ENCODE peak calls at places on chromosome 15, in eight cellular contexts. O, T, F, W, N, U, B and D are unnamed samples.

GRCh38 chr15:71137138-71137518 is 21.9 kb downstream of the THSD4 start:
- DNase-seq in T (no peak), W (no peak), O (no peak), U (no peak), F (no peak), N (no peak), B (no peak), D (peak)

GRCh38 chr15:83396071-83396470 is 51.1 kb upstream of the SH3GL3 start:
- DNase-seq in U (no peak), T (no peak), B (no peak), F (peak), N (no peak), W (no peak), O (no peak), D (no peak)

GRCh38 chr15:63923993-63924950 is 90.5 kb upstream of the HERC1 start:
- DNase-seq in W (no peak), F (no peak), N (no peak), T (no peak), O (no peak), U (no peak), B (no peak), D (no peak)

GRCh38 chr15:68224546-68225250 is 4.8 kb downstream of the CLN6 start:
- DNase-seq in U (no peak), W (no peak), N (no peak), T (no peak), B (no peak), O (no peak), F (no peak), D (peak)

GRCh38 chr15:37101634-37102314 is 1.4 kb upstream of the MEIS2 start:
- DNase-seq in B (peak), F (peak), O (peak), W (peak), T (no peak), N (peak), U (peak), D (no peak)

GRCh38 chr15:81188354-81188753 is 8.3 kb upstream of the IL16 start:
- DNase-seq in W (no peak), U (no peak), T (no peak), F (no peak), B (no peak), N (no peak), O (no peak), D (no peak)

GRCh38 chr15:34336333-34336732 is 1.2 kb downstream of the SLC12A6 start:
- DNase-seq in T (no peak), F (no peak), B (no peak), W (no peak), U (no peak), O (no peak), N (no peak), D (no peak)

GRCh38 chr15:31366169-31366734 is 39.6 kb downstream of the KLF13 start:
- DNase-seq in O (no peak), B (no peak), U (no peak), F (peak), N (peak), W (no peak), T (peak), D (no peak)

GRCh38 chr15:68578175-68578959 is 426 bp upstream of the CORO2B start:
- DNase-seq in O (peak), U (peak), N (peak), W (no peak), B (no peak), F (peak), T (peak), D (no peak)

GRCh38 chr15:78625621-78626280 is 5.0 kb upstream of the CHRNA3 start:
- DNase-seq in U (no peak), T (no peak), F (no peak), W (no peak), B (no peak), N (no peak), O (no peak), D (no peak)

GRCh38 chr15:89326316-89326715 is 8.3 kb downstream of the POLG start:
- DNase-seq in U (no peak), N (no peak), B (no peak), T (no peak), F (no peak), O (no peak), W (no peak), D (no peak)

GRCh38 chr15:77461486-77461885 is 40.8 kb downstream of the HMG20A start:
- DNase-seq in W (no peak), O (peak), N (no peak), F (no peak), T (no peak), B (no peak), U (no peak), D (no peak)

GRCh38 chr15:61049003-61049402 is 180.1 kb downstream of the RORA start:
- DNase-seq in N (no peak), W (no peak), F (no peak), B (no peak), U (no peak), T (no peak), O (no peak), D (no peak)

GRCh38 chr15:55197362-55197705 is 593 bp upstream of the RSL24D1 start:
- DNase-seq in U (no peak), F (no peak), N (no peak), W (no peak), B (no peak), T (no peak), O (no peak), D (no peak)
- TF ChIP-seq CTCF in U (no peak), F (no peak), N (no peak), W (no peak), B (no peak), T (no peak), O (no peak), D (no peak)

DNA sequence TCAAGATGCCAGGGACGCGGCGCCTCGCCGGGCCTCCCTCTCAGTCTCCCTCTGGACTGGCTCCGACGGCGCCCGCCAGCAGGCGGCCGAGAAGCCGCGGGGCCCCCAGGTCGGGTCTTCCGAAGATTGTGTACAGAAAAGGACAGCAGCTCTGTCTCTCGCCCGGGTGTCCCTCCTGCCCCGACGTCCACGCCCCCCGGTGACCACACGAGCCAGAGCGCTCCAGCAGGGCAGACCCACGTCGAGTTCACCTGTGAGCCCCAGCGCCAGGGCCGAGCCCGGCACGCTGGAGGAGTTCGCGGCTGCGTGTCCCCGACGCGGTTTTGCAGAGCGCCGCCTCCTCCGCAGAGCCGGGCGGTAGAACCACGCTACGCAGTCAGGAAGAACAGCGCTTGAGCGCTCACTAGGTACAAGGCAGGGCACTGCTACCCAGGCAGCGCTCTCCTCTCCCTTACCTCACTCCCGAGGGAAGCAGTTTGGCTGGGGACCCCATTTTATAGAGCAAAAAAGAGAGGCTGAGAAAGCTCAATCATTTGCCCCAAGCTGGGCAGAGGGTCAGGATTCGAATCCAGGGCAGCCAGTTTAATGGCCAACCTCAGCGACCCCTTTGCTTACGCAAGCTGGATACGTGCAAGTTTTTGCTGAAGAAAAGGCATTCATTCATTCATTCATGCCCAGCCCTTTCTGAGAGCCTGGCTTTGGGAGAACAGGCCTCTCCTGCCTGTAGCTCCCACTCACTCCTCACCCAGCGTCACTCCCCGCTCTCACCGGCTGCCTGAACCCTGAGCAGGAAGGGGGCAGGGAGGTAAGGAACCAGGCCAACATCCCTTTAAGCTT is 3.0 kb upstream of the TLE3 start:
- DNase-seq in U (peak), T (peak), O (peak), F (peak), B (peak), N (peak), W (peak), D (no peak)
- TF ChIP-seq CTCF in U (peak), T (peak), O (peak), F (peak), B (peak), N (no peak), W (peak), D (peak)

GRCh38 chr15:46502668-46503067 is 867.8 kb downstream of the SQOR start:
- DNase-seq in T (no peak), B (no peak), W (no peak), U (no peak), F (no peak), O (no peak), N (no peak), D (no peak)
- TF ChIP-seq CTCF in T (no peak), B (no peak), W (no peak), U (no peak), F (peak), O (peak), N (peak), D (no peak)

GRCh38 chr15:66386204-66387123 is at the start of gene MAP2K1:
- DNase-seq in U (peak), W (peak), B (peak), O (peak), F (peak), T (peak), N (peak), D (peak)
- TF ChIP-seq CTCF in U (peak), W (peak), B (peak), O (peak), F (peak), T (peak), N (peak), D (peak)

DNA sequence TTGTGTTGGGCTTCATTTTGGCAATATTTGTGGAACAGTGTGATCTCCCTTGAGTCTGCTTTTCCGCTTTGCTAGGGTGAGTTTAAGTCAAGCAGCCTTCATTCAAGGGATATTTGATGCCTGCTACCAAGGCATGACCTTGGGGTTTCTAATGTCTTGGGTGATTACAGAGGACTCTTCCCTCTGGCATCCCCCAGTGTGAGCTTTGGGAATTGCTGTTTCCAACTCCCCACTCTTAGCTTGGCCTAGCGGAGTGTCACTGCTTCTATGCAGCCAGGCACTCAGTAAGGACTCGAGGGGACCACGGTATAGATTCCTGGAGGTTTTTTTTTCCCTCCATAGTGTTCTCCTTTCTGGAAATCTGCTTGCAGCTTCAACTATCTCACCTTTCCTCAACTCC is 21.1 kb downstream of the GCNT3 start:
- DNase-seq in W (no peak), O (no peak), B (peak), N (peak), U (peak), F (peak), T (no peak), D (no peak)
- TF ChIP-seq CTCF in W (no peak), O (peak), B (peak), N (peak), U (peak), F (peak), T (no peak), D (no peak)

GRCh38 chr15:38260077-38260476 is 7.4 kb downstream of the SPRED1 start:
- DNase-seq in W (no peak), O (peak), T (no peak), F (peak), N (no peak), B (no peak), U (no peak), D (no peak)
- TF ChIP-seq CTCF in W (no peak), O (no peak), T (no peak), F (peak), N (no peak), B (no peak), U (no peak), D (no peak)